ENCODE peak calls at places on chromosome 9, in eight cellular contexts. O is posterior vena cava, I is left colon, A is brain microvascular endothelial cell, H is NCI-H187 treated with DMSO at 0.1 percent for 48 hours, M is GM04504, J is posterior cingulate gyrus, N is AG08395. U is an unnamed sample.
A peak's percentile ranks its signal among the peaks of the same experiment; 100 is the strongest.

GRCh38 chr9:91220491-91221135 is 141.1 kb downstream of the AUH start:
- DNase-seq in O (no peak), I (no peak), A (peak; percentile 52), H (no peak), M (no peak), J (no peak), N (no peak), U (no peak)

GRCh38 chr9:113631811-113632665 is 168.5 kb downstream of the RGS3 start:
- DNase-seq in O (peak; percentile 44), I (no peak), A (no peak), H (no peak), M (no peak), J (no peak), N (no peak), U (no peak)

GRCh38 chr9:121498150-121498486 is 1.5 kb downstream of the GGTA1 start:
- DNase-seq in O (no peak), I (peak; percentile 49), A (peak; percentile 81), H (peak; percentile 21), M (peak; percentile 41), J (no peak), N (peak; percentile 83), U (peak; percentile 59)

GRCh38 chr9:121246821-121247511 is 21.0 kb upstream of the GSN start:
- DNase-seq in O (no peak), I (no peak), A (peak; percentile 94), H (no peak), M (no peak), J (no peak), N (peak; percentile 71), U (no peak)

GRCh38 chr9:2854617-2855016 is 10.7 kb upstream of the PUM3 start:
- DNase-seq in O (no peak), I (no peak), A (no peak), H (no peak), M (no peak), J (no peak), N (no peak), U (no peak)

GRCh38 chr9:98031935-98032334 is 24.6 kb upstream of the NANS start:
- DNase-seq in O (no peak), I (no peak), A (peak; percentile 72), H (no peak), M (peak; percentile 22), J (no peak), N (peak; percentile 35), U (no peak)

GRCh38 chr9:76090909-76091308 is 200.4 kb downstream of the PCSK5 start:
- DNase-seq in O (no peak), I (no peak), A (no peak), H (no peak), M (no peak), J (no peak), N (no peak), U (no peak)

GRCh38 chr9:96858018-96858573 is 3.8 kb upstream of the ZNF782 start:
- DNase-seq in O (no peak), I (no peak), A (peak; percentile 54), H (no peak), M (no peak), J (no peak), N (no peak), U (no peak)

GRCh38 chr9:21670374-21670773 is 132.1 kb upstream of the MTAP start:
- DNase-seq in O (no peak), I (no peak), A (no peak), H (no peak), M (no peak), J (no peak), N (no peak), U (peak; percentile 27)

GRCh38 chr9:32525506-32525905 is 490 bp downstream of the RIGI start:
- DNase-seq in O (no peak), I (no peak), A (no peak), H (no peak), M (no peak), J (no peak), N (no peak), U (no peak)